ENCODE peak calls at places on chromosomes 5 and 9, in six cellular contexts. W, F, E, U, N and Y are unnamed samples.

GRCh38 chr9:96203867-96204412 is 98.0 kb downstream of the HSD17B3 start:
- DNase-seq in W (no peak), E (no peak), F (peak), U (no peak), N (peak), Y (peak)

GRCh38 chr5:171678631-171679030 is 107.0 kb upstream of the SMIM23 start:
- DNase-seq in E (no peak), U (no peak), N (no peak), F (no peak), W (no peak), Y (no peak)

GRCh38 chr5:15103864-15104263 is 232.3 kb upstream of the ANKH start:
- DNase-seq in U (no peak), F (no peak), N (no peak), W (no peak), E (no peak), Y (no peak)

GRCh38 chr9:33734911-33735310 is 60.5 kb upstream of the PRSS3 start:
- DNase-seq in U (no peak), W (no peak), N (no peak), F (no peak), E (no peak), Y (peak)

GRCh38 chr9:90641868-90642558 is 611 bp downstream of the DIRAS2 start:
- DNase-seq in U (no peak), W (peak), E (no peak), N (no peak), F (peak), Y (peak)

GRCh38 chr5:117494208-117494607 is 919.6 kb upstream of the SEMA6A start:
- DNase-seq in U (no peak), N (no peak), F (no peak), E (no peak), W (no peak), Y (peak)

GRCh38 chr9:100324594-100325200 is 28.0 kb downstream of the TEX10 start:
- DNase-seq in E (peak), F (peak), W (peak), N (no peak), U (no peak), Y (peak)

GRCh38 chr5:6829150-6829784 is 116.0 kb downstream of the TENT4A start:
- DNase-seq in E (peak), N (no peak), W (no peak), F (no peak), U (no peak), Y (no peak)

GRCh38 chr9:99819123-99819483 is 2.6 kb upstream of the NR4A3 start:
- DNase-seq in E (no peak), U (peak), F (no peak), N (no peak), W (no peak), Y (no peak)

GRCh38 chr9:37283730-37284235 is 138.7 kb upstream of the GRHPR start:
- DNase-seq in W (peak), N (no peak), F (no peak), E (no peak), U (no peak), Y (no peak)

GRCh38 chr9:70746760-70747159 is 332.3 kb upstream of the KLF9 start:
- DNase-seq in W (no peak), E (no peak), U (no peak), N (no peak), F (peak), Y (peak)

GRCh38 chr5:150317048-150318003 is 14.6 kb upstream of the ARSI start:
- DNase-seq in N (peak), U (peak), E (no peak), W (peak), F (peak), Y (peak)

GRCh38 chr5:7146886-7147285 is 249.1 kb upstream of the ADCY2 start:
- DNase-seq in U (no peak), F (peak), E (no peak), W (no peak), N (no peak), Y (no peak)

GRCh38 chr5:159826351-159827222 is 89.7 kb upstream of the ADRA1B start:
- DNase-seq in F (peak), E (peak), N (no peak), W (peak), U (no peak), Y (no peak)

GRCh38 chr9:137762414-137763061 is 115.0 kb upstream of the CACNA1B start:
- DNase-seq in U (no peak), N (no peak), E (no peak), F (no peak), W (no peak), Y (no peak)

GRCh38 chr9:127963041-127963358 is 17.8 kb downstream of the EEIG1 start:
- DNase-seq in F (no peak), E (no peak), U (no peak), N (no peak), W (no peak), Y (no peak)

GRCh38 chr9:134341306-134341705 is 15.1 kb downstream of the RXRA start:
- DNase-seq in U (no peak), W (no peak), F (no peak), N (no peak), E (no peak), Y (no peak)

GRCh38 chr5:142839711-142840441 is 69.7 kb downstream of the ARHGAP26 start:
- DNase-seq in F (no peak), U (no peak), N (no peak), W (no peak), E (no peak), Y (peak)

GRCh38 chr5:72612810-72613209 is 105.6 kb upstream of the ZNF366 start:
- DNase-seq in N (no peak), W (no peak), E (no peak), U (no peak), F (no peak), Y (no peak)

GRCh38 chr9:127283917-127284316 is 19.3 kb downstream of the GARNL3 start:
- DNase-seq in W (peak), E (no peak), U (no peak), N (no peak), F (peak), Y (no peak)

GRCh38 chr9:2127486-2127885 is 112.3 kb downstream of the SMARCA2 start:
- DNase-seq in F (no peak), W (peak), E (no peak), U (no peak), N (no peak), Y (no peak)

GRCh38 chr5:82244854-82245635 is 33.1 kb downstream of the RPS23 start:
- DNase-seq in F (no peak), U (no peak), N (no peak), E (no peak), W (no peak), Y (no peak)

GRCh38 chr5:113044776-113045175 is 68.2 kb downstream of the DCP2 start:
- DNase-seq in F (no peak), W (no peak), N (no peak), E (no peak), U (no peak), Y (no peak)

GRCh38 chr9:96256800-96257199 is 45.2 kb downstream of the HSD17B3 start:
- DNase-seq in E (no peak), U (no peak), W (peak), F (no peak), N (no peak), Y (no peak)

GRCh38 chr9:127279717-127280285 is 15.2 kb downstream of the GARNL3 start:
- DNase-seq in W (no peak), N (no peak), U (no peak), E (no peak), F (no peak), Y (no peak)

GRCh38 chr9:88303785-88304495 is 84.3 kb upstream of the SPIN1 start:
- DNase-seq in W (peak), N (no peak), E (no peak), F (no peak), U (no peak), Y (no peak)

GRCh38 chr5:136159457-136159856 is 26.8 kb downstream of the SMAD5 start:
- DNase-seq in F (no peak), N (no peak), W (peak), E (peak), U (no peak), Y (peak)

GRCh38 chr9:105871547-105871946 is 177.2 kb downstream of the TMEM38B start:
- DNase-seq in E (no peak), F (no peak), N (no peak), W (no peak), U (no peak), Y (no peak)

GRCh38 chr5:169344629-169345028 is 43.7 kb upstream of the SLIT3 start:
- DNase-seq in W (no peak), E (no peak), F (no peak), U (no peak), N (no peak), Y (no peak)

GRCh38 chr9:116718111-116718510 is 31.0 kb downstream of the TRIM32 start:
- DNase-seq in E (no peak), N (no peak), U (no peak), W (no peak), F (no peak), Y (no peak)

GRCh38 chr9:133377721-133378216 is 1.6 kb downstream of the STKLD1 start:
- DNase-seq in E (no peak), W (no peak), U (no peak), N (no peak), F (no peak), Y (no peak)

GRCh38 chr9:134069536-134070399 is 1.9 kb upstream of the BRD3 start:
- DNase-seq in W (no peak), E (no peak), N (no peak), U (no peak), F (no peak), Y (no peak)

GRCh38 chr9:100322954-100323536 is 29.7 kb downstream of the TEX10 start:
- DNase-seq in U (no peak), W (peak), N (peak), F (peak), E (peak), Y (peak)

GRCh38 chr9:136385015-136385414 is 11.5 kb upstream of the CARD9 start:
- DNase-seq in F (no peak), U (no peak), N (no peak), W (no peak), E (no peak), Y (no peak)

DNA sequence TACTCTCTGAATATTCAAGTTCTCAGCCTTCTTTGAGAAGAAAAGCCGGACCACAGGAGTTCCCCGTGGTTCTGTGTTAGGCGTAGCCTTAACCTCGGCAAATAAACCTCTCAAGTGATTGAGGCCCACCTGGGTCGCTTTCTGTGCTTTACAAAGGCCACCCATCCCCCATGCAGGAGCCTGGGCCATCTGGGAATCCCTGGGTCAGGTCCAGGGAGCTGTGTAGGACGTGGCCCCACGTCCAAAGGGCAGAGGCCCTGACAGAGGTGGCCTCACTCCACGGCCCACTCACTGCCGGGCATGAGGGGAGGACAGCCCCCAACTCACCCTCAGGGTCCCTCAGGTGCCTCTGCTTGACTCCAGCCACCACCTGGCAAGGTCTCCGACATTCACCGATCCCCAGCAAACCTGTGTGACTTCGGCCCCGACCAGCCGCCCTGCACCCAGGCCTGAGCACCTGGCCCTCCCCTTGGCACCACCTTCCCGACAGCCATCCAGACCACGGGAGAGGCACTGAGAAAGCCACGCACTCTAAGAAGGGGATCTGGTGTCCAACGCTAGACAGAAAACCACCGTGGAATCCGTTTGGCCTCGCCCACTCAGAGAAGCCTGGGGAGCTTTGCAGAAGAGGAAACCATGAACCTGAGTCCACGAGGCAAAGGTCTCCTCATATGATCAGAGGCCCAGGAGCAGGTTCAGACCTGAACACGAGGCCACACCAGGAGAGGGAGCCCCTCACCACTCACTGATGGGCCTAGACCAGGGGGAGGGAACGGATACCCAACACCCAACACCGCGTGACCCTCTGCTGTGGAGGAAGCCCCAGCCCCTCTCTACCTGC is 4.5 kb downstream of the SLC12A7 start:
- DNase-seq in U (no peak), F (peak), W (no peak), N (no peak), E (no peak), Y (no peak)
- TF ChIP-seq CTCF in U (no peak), F (no peak), W (no peak), N (no peak), E (no peak), Y (no peak)

GRCh38 chr5:57302164-57302563 is 128.3 kb downstream of the GPBP1 start:
- DNase-seq in W (peak), E (peak), N (no peak), F (no peak), U (no peak), Y (no peak)
- TF ChIP-seq CTCF in W (peak), E (peak), N (no peak), F (no peak), U (no peak), Y (no peak)

GRCh38 chr5:168291961-168292782 is 727 bp downstream of the WWC1 start:
- DNase-seq in N (peak), U (no peak), W (no peak), E (peak), F (peak), Y (peak)

GRCh38 chr5:168292783-168293696 is 1.6 kb downstream of the WWC1 start:
- DNase-seq in U (no peak), F (no peak), N (no peak), E (no peak), W (no peak), Y (no peak)

GRCh38 chr5:168298949-168299348 is 7.5 kb downstream of the WWC1 start:
- DNase-seq in E (no peak), N (no peak), U (no peak), F (no peak), W (no peak), Y (no peak)

GRCh38 chr5:168296687-168297086 is 5.2 kb downstream of the WWC1 start:
- DNase-seq in U (no peak), F (no peak), E (no peak), W (no peak), N (no peak), Y (no peak)

GRCh38 chr5:168295574-168296201 is 4.2 kb downstream of the WWC1 start:
- DNase-seq in U (no peak), E (no peak), W (peak), N (no peak), F (peak), Y (peak)
- TF ChIP-seq CTCF in U (no peak), E (no peak), W (peak), N (no peak), F (peak), Y (peak)

GRCh38 chr5:36691241-36691640 is 84.8 kb downstream of the SLC1A3 start:
- DNase-seq in N (no peak), E (no peak), U (no peak), W (no peak), F (no peak), Y (no peak)

GRCh38 chr5:36690041-36690941 is 83.9 kb downstream of the SLC1A3 start:
- DNase-seq in N (peak), F (peak), W (peak), U (peak), E (peak), Y (peak)

GRCh38 chr5:36686881-36687280 is 80.5 kb downstream of the SLC1A3 start:
- DNase-seq in F (no peak), U (no peak), N (no peak), E (no peak), W (no peak), Y (no peak)

GRCh38 chr5:36689225-36689624 is 82.8 kb downstream of the SLC1A3 start:
- DNase-seq in N (peak), U (no peak), E (no peak), F (no peak), W (peak), Y (no peak)

GRCh38 chr5:36688722-36689121 is 82.3 kb downstream of the SLC1A3 start:
- DNase-seq in N (no peak), E (peak), F (peak), U (no peak), W (no peak), Y (no peak)
- TF ChIP-seq CTCF in N (peak), E (peak), F (peak), U (no peak), W (peak), Y (peak)

GRCh38 chr5:43120720-43121564 is at the start of gene ZNF131:
- DNase-seq in E (peak), N (peak), F (peak), W (peak), U (peak), Y (peak)
- TF ChIP-seq CTCF in E (no peak), N (no peak), F (no peak), W (no peak), U (no peak), Y (no peak)